ENCODE peak calls at places on chromosome 12, in six cellular contexts. A, O, R, U, W and J are unnamed samples.

GRCh38 chr12:120150919-120151525 is 34.5 kb upstream of the RAB35 start:
- DNase-seq in A (no peak), O (no peak), R (no peak), U (no peak), W (no peak), J (no peak)

GRCh38 chr12:93773122-93773871 is 96.1 kb downstream of the CRADD start:
- DNase-seq in A (peak), O (no peak), R (no peak), U (no peak), W (peak), J (no peak)

GRCh38 chr12:40106655-40107054 is 774 bp upstream of the SLC2A13 start:
- DNase-seq in A (no peak), O (no peak), R (no peak), U (no peak), W (no peak), J (no peak)

GRCh38 chr12:40903040-40903439 is 210.8 kb downstream of the CNTN1 start:
- DNase-seq in A (no peak), O (no peak), R (no peak), U (no peak), W (no peak), J (no peak)

GRCh38 chr12:26369588-26369987 is 174.2 kb downstream of the SSPN start:
- DNase-seq in A (no peak), O (no peak), R (no peak), U (peak), W (peak), J (no peak)

GRCh38 chr12:48003226-48004038 is 844 bp downstream of the COL2A1 start:
- DNase-seq in A (no peak), O (no peak), R (no peak), U (no peak), W (no peak), J (no peak)

GRCh38 chr12:118655588-118655987 is 279.2 kb downstream of the SUDS3 start:
- DNase-seq in A (no peak), O (no peak), R (no peak), U (no peak), W (no peak), J (no peak)

GRCh38 chr12:54591001-54591591 is 2.6 kb upstream of the PPP1R1A start:
- DNase-seq in A (no peak), O (peak), R (no peak), U (peak), W (peak), J (no peak)

GRCh38 chr12:32083489-32083888 is 23.2 kb upstream of the BICD1 start:
- DNase-seq in A (no peak), O (no peak), R (no peak), U (peak), W (peak), J (no peak)

GRCh38 chr12:103848132-103848531 is 7.1 kb upstream of the NT5DC3 start:
- DNase-seq in A (no peak), O (no peak), R (no peak), U (no peak), W (no peak), J (no peak)

GRCh38 chr12:106358410-106359241 is 1.1 kb downstream of the POLR3B start:
- DNase-seq in A (no peak), O (no peak), R (no peak), U (peak), W (peak), J (no peak)

DNA sequence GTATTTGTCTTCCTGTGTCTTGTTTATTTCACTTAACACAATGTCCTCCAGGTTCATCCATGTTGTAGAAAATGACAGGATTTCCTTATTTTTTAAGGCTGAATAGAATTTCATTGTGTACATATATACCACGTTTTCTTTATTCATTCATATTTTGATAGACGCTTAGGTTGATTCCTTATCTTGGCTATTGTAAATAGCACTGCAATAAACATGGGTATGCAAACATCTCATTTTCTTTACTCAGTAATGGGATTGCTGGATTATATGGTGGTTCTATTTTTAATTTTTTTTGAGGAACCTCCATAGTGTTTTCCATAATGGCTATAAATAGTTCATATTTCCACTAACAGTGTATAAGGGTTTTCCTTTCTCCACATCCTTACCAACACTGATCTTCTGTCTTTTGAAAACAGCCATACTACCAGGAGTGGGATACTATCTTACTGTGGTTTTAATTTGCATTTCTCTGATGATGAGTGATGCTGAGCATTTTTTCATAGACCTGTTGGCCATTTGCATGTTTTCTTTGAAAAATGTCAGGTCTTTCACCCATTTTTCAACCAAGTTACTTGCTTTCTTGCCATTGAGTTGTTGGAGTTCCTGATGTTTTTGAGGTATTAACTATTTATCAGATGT is 32.8 kb downstream of the DUSP16 start:
- DNase-seq in A (no peak), O (no peak), R (no peak), U (no peak), W (no peak), J (no peak)
- TF ChIP-seq CTCF in A (no peak), O (no peak), R (no peak), U (no peak), W (no peak), J (no peak)

GRCh38 chr12:116765271-116765670 is 27.2 kb downstream of the RNFT2 start:
- DNase-seq in A (no peak), O (no peak), R (peak), U (no peak), W (no peak), J (no peak)

GRCh38 chr12:116761499-116761898 is 23.4 kb downstream of the RNFT2 start:
- DNase-seq in A (no peak), O (no peak), R (peak), U (no peak), W (no peak), J (no peak)

GRCh38 chr12:116760621-116761020 is 22.5 kb downstream of the RNFT2 start:
- DNase-seq in A (no peak), O (no peak), R (peak), U (no peak), W (no peak), J (no peak)

GRCh38 chr12:116759783-116760581 is 21.9 kb downstream of the RNFT2 start:
- DNase-seq in A (peak), O (no peak), R (peak), U (no peak), W (peak), J (no peak)
- TF ChIP-seq CTCF in A (no peak), O (no peak), R (no peak), U (no peak), W (no peak), J (peak)

GRCh38 chr12:75437564-75437963 is 43.0 kb upstream of the GLIPR1 start:
- DNase-seq in A (peak), O (no peak), R (no peak), U (peak), W (peak), J (no peak)
- TF ChIP-seq CTCF in A (peak), O (no peak), R (peak), U (peak), W (peak), J (peak)

GRCh38 chr12:67269632-67270578 is 747 bp downstream of the CAND1 start:
- DNase-seq in A (peak), O (peak), R (peak), U (no peak), W (peak), J (no peak)
- TF ChIP-seq CTCF in A (peak), O (no peak), R (no peak), U (peak), W (no peak), J (peak)

GRCh38 chr12:94900496-94900895 is 103.0 kb downstream of the NDUFA12 start:
- DNase-seq in A (no peak), O (no peak), R (no peak), U (no peak), W (no peak), J (no peak)

GRCh38 chr12:94892544-94893267 is 110.8 kb downstream of the NDUFA12 start:
- DNase-seq in A (no peak), O (no peak), R (no peak), U (no peak), W (no peak), J (no peak)

GRCh38 chr12:94898388-94898787 is 105.1 kb downstream of the NDUFA12 start:
- DNase-seq in A (no peak), O (no peak), R (no peak), U (no peak), W (peak), J (no peak)
- TF ChIP-seq CTCF in A (no peak), O (no peak), R (no peak), U (peak), W (peak), J (peak)

GRCh38 chr12:95411466-95411865 is 62.5 kb upstream of the METAP2 start:
- DNase-seq in A (no peak), O (no peak), R (no peak), U (no peak), W (no peak), J (no peak)
- TF ChIP-seq CTCF in A (no peak), O (no peak), R (no peak), U (no peak), W (no peak), J (no peak)

GRCh38 chr12:253116-253831 is 9.4 kb downstream of the SLC6A13 start:
- DNase-seq in A (no peak), O (no peak), R (no peak), U (no peak), W (no peak), J (no peak)
- TF ChIP-seq CTCF in A (no peak), O (no peak), R (no peak), U (no peak), W (no peak), J (no peak)